ENCODE peak calls at places on chromosomes 5 and 9, in nine cellular contexts. One of them, this sample, is unnamed.

GRCh38 chr5:132653716-132654115 is 4.3 kb upstream of the IL13 start:
- DNase-seq in GM23338: peak
- DNase-seq in WTC11: no peak
- DNase-seq in gastrocnemius medialis: no peak
- DNase-seq in HFFc6: no peak
- DNase-seq in B cell: no peak
- DNase-seq in astrocyte: no peak
- DNase-seq in uterus: no peak
- DNase-seq in GM20000: no peak
- DNase-seq in this sample: no peak

GRCh38 chr5:139295692-139296091 is 2.2 kb downstream of the MATR3 start:
- DNase-seq in GM23338: no peak
- DNase-seq in WTC11: no peak
- DNase-seq in gastrocnemius medialis: no peak
- DNase-seq in uterus: no peak
- DNase-seq in B cell: no peak
- DNase-seq in HFFc6: no peak
- DNase-seq in GM20000: no peak
- DNase-seq in astrocyte: no peak
- DNase-seq in this sample: no peak

GRCh38 chr9:103798620-103799019 is 295.5 kb upstream of the SMC2 start:
- DNase-seq in HFFc6: no peak
- DNase-seq in WTC11: no peak
- DNase-seq in GM20000: peak
- DNase-seq in uterus: no peak
- DNase-seq in B cell: no peak
- DNase-seq in GM23338: no peak
- DNase-seq in gastrocnemius medialis: no peak
- DNase-seq in astrocyte: peak
- DNase-seq in this sample: peak

GRCh38 chr9:75239176-75239575 is 150.9 kb downstream of the OSTF1 start:
- DNase-seq in uterus: no peak
- DNase-seq in GM20000: no peak
- DNase-seq in B cell: no peak
- DNase-seq in GM23338: peak
- DNase-seq in HFFc6: peak
- DNase-seq in WTC11: no peak
- DNase-seq in astrocyte: peak
- DNase-seq in gastrocnemius medialis: peak
- DNase-seq in this sample: no peak

GRCh38 chr5:140794594-140795258 is at the start of gene PCDHA2:
- DNase-seq in astrocyte: no peak
- DNase-seq in uterus: no peak
- DNase-seq in HFFc6: no peak
- DNase-seq in WTC11: no peak
- DNase-seq in B cell: no peak
- DNase-seq in GM20000: no peak
- DNase-seq in GM23338: peak
- DNase-seq in gastrocnemius medialis: no peak
- DNase-seq in this sample: no peak

GRCh38 chr9:96164268-96164683 is 137.7 kb downstream of the HSD17B3 start:
- DNase-seq in GM20000: no peak
- DNase-seq in B cell: no peak
- DNase-seq in WTC11: no peak
- DNase-seq in uterus: no peak
- DNase-seq in astrocyte: no peak
- DNase-seq in HFFc6: no peak
- DNase-seq in GM23338: no peak
- DNase-seq in gastrocnemius medialis: no peak
- DNase-seq in this sample: no peak

GRCh38 chr5:856531-857425 is 6.0 kb upstream of the ZDHHC11 start:
- DNase-seq in B cell: no peak
- DNase-seq in uterus: no peak
- DNase-seq in GM20000: no peak
- DNase-seq in GM23338: no peak
- DNase-seq in WTC11: no peak
- DNase-seq in HFFc6: no peak
- DNase-seq in astrocyte: peak
- DNase-seq in gastrocnemius medialis: no peak
- DNase-seq in this sample: no peak

GRCh38 chr9:95498641-95499040 is 18.1 kb downstream of the PTCH1 start:
- DNase-seq in B cell: no peak
- DNase-seq in GM23338: no peak
- DNase-seq in GM20000: no peak
- DNase-seq in astrocyte: no peak
- DNase-seq in WTC11: no peak
- DNase-seq in gastrocnemius medialis: no peak
- DNase-seq in uterus: no peak
- DNase-seq in HFFc6: no peak
- DNase-seq in this sample: no peak

GRCh38 chr9:20209421-20210340 is 412.6 kb downstream of the MLLT3 start:
- DNase-seq in gastrocnemius medialis: no peak
- DNase-seq in HFFc6: no peak
- DNase-seq in B cell: no peak
- DNase-seq in GM23338: no peak
- DNase-seq in astrocyte: peak
- DNase-seq in GM20000: no peak
- DNase-seq in uterus: no peak
- DNase-seq in WTC11: no peak
- DNase-seq in this sample: no peak

GRCh38 chr5:35860686-35861085 is 4.0 kb downstream of the IL7R start:
- DNase-seq in B cell: no peak
- DNase-seq in WTC11: no peak
- DNase-seq in uterus: no peak
- DNase-seq in GM23338: peak
- DNase-seq in astrocyte: peak
- DNase-seq in GM20000: no peak
- DNase-seq in gastrocnemius medialis: no peak
- DNase-seq in HFFc6: no peak
- DNase-seq in this sample: no peak

GRCh38 chr9:114419796-114420195 is 32.0 kb upstream of the AKNA start:
- DNase-seq in HFFc6: no peak
- DNase-seq in astrocyte: no peak
- DNase-seq in WTC11: no peak
- DNase-seq in gastrocnemius medialis: no peak
- DNase-seq in B cell: no peak
- DNase-seq in uterus: no peak
- DNase-seq in GM23338: no peak
- DNase-seq in GM20000: no peak
- DNase-seq in this sample: no peak

GRCh38 chr5:154302181-154302580 is 111.6 kb downstream of the GALNT10 start:
- DNase-seq in B cell: no peak
- DNase-seq in HFFc6: no peak
- DNase-seq in GM23338: no peak
- DNase-seq in GM20000: no peak
- DNase-seq in uterus: peak
- DNase-seq in gastrocnemius medialis: peak
- DNase-seq in WTC11: no peak
- DNase-seq in astrocyte: peak
- DNase-seq in this sample: no peak

GRCh38 chr5:154937718-154938466 is at the start of gene GEMIN5:
- DNase-seq in uterus: peak
- DNase-seq in astrocyte: peak
- DNase-seq in HFFc6: peak
- DNase-seq in GM23338: peak
- DNase-seq in GM20000: peak
- DNase-seq in B cell: peak
- DNase-seq in gastrocnemius medialis: peak
- DNase-seq in WTC11: peak
- DNase-seq in this sample: peak

GRCh38 chr9:13144176-13144820 is 135.2 kb downstream of the MPDZ start:
- DNase-seq in B cell: no peak
- DNase-seq in uterus: no peak
- DNase-seq in gastrocnemius medialis: no peak
- DNase-seq in astrocyte: peak
- DNase-seq in HFFc6: no peak
- DNase-seq in GM23338: no peak
- DNase-seq in GM20000: no peak
- DNase-seq in WTC11: no peak
- DNase-seq in this sample: no peak

GRCh38 chr5:64156276-64156675 is 9.4 kb upstream of the RNF180 start:
- DNase-seq in GM20000: no peak
- DNase-seq in astrocyte: no peak
- DNase-seq in uterus: no peak
- DNase-seq in HFFc6: no peak
- DNase-seq in GM23338: no peak
- DNase-seq in gastrocnemius medialis: no peak
- DNase-seq in B cell: no peak
- DNase-seq in WTC11: no peak
- DNase-seq in this sample: no peak

GRCh38 chr9:86585422-86586143 is 231.4 kb upstream of the TUT7 start:
- DNase-seq in GM20000: no peak
- DNase-seq in GM23338: no peak
- DNase-seq in gastrocnemius medialis: no peak
- DNase-seq in HFFc6: no peak
- DNase-seq in WTC11: no peak
- DNase-seq in uterus: no peak
- DNase-seq in astrocyte: no peak
- DNase-seq in B cell: no peak
- DNase-seq in this sample: no peak

GRCh38 chr9:115913666-115914065 is 239.9 kb upstream of the PAPPA start:
- DNase-seq in GM20000: no peak
- DNase-seq in HFFc6: peak
- DNase-seq in astrocyte: peak
- DNase-seq in B cell: no peak
- DNase-seq in uterus: no peak
- DNase-seq in GM23338: no peak
- DNase-seq in gastrocnemius medialis: no peak
- DNase-seq in WTC11: no peak
- DNase-seq in this sample: no peak

GRCh38 chr9:38295751-38296150 is 96.8 kb upstream of the ALDH1B1 start:
- DNase-seq in HFFc6: no peak
- DNase-seq in GM20000: no peak
- DNase-seq in WTC11: no peak
- DNase-seq in GM23338: no peak
- DNase-seq in uterus: no peak
- DNase-seq in B cell: no peak
- DNase-seq in astrocyte: no peak
- DNase-seq in gastrocnemius medialis: no peak
- DNase-seq in this sample: no peak

GRCh38 chr9:131085370-131086122 is 10.8 kb upstream of the AIF1L start:
- DNase-seq in HFFc6: no peak
- DNase-seq in WTC11: no peak
- DNase-seq in B cell: no peak
- DNase-seq in GM20000: no peak
- DNase-seq in uterus: no peak
- DNase-seq in gastrocnemius medialis: no peak
- DNase-seq in astrocyte: no peak
- DNase-seq in GM23338: no peak
- DNase-seq in this sample: no peak
- TF ChIP-seq CTCF in HFFc6: no peak
- TF ChIP-seq CTCF in WTC11: no peak
- TF ChIP-seq CTCF in B cell: no peak
- TF ChIP-seq CTCF in GM20000: no peak
- TF ChIP-seq CTCF in uterus: no peak
- TF ChIP-seq CTCF in gastrocnemius medialis: no peak
- TF ChIP-seq CTCF in astrocyte: no peak
- TF ChIP-seq CTCF in GM23338: no peak
- TF ChIP-seq CTCF in this sample: no peak

DNA sequence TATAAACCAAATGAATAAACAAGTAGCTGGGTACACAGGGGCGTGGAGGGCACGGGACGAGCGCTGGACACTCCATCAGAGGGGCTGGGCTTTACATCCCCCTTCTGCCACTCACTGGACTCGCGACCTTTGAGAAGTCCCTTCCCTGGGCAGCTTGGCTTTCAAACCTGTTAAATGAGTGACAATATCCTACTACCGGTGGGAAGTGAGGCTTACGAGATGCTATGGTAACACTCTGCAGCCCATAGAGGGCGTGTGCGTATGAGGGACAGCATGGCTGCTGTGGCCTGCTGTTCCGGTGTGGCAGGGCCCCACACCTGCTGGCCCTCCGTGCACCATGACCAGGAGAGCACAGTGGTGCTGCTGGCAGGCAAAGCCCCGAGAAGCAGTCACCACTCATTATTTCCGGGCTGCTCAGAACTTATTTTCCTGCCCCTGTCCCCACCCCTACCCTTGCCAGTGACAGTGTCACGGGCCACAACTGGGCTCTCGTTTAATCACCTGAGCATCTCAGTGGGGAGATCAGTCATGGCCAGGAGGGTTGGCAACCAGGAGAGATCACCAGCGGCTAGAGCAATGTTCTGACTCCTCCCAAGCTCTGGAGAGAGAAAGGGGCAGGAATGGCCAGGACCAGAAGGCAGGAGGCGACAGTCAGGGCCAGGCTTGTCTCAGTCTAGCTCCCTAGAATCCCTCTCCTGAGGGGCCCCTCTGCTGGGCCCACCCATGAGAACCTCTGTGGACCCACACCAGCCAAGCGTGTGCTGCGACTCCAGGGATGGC is 10.5 kb downstream of the CLTB start:
- DNase-seq in HFFc6: no peak
- DNase-seq in astrocyte: no peak
- DNase-seq in WTC11: peak
- DNase-seq in GM20000: no peak
- DNase-seq in gastrocnemius medialis: no peak
- DNase-seq in uterus: no peak
- DNase-seq in B cell: no peak
- DNase-seq in GM23338: peak
- DNase-seq in this sample: no peak
- TF ChIP-seq CTCF in HFFc6: peak
- TF ChIP-seq CTCF in astrocyte: no peak
- TF ChIP-seq CTCF in WTC11: no peak
- TF ChIP-seq CTCF in GM20000: no peak
- TF ChIP-seq CTCF in gastrocnemius medialis: no peak
- TF ChIP-seq CTCF in uterus: no peak
- TF ChIP-seq CTCF in B cell: no peak
- TF ChIP-seq CTCF in GM23338: peak
- TF ChIP-seq CTCF in this sample: peak

DNA sequence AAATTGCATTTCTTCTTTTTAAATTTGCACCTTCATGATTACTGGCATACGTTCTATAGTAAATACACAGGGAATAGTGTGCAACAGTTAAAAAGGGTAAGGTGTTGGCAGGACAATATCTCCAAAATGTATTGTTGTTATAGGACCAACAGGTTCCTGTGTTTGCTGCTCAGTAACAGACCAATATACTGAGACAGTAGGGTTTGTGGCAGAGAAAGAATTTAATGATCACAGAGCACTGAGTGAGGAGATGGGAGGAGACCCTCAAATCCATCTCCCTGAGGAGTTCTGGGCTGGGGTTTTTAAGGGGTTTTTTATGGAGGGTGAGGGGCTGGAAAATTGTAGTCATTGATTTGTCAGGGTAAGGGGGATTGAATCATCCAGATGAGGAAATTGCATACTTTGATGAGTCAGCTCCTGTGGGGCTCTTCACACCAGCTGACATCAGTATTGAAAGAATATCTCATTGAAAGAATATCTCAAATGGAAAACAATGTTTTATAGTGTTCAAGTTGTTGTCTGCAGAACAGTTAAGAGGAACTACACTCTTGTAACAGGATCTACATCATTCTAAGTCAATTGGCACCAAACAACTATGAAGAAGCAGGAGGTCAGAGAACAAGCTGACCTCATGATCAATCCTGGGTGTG is 94.4 kb downstream of the C5orf15 start:
- DNase-seq in HFFc6: no peak
- DNase-seq in GM23338: no peak
- DNase-seq in uterus: no peak
- DNase-seq in GM20000: no peak
- DNase-seq in gastrocnemius medialis: no peak
- DNase-seq in WTC11: no peak
- DNase-seq in B cell: peak
- DNase-seq in astrocyte: peak
- DNase-seq in this sample: no peak
- TF ChIP-seq CTCF in HFFc6: no peak
- TF ChIP-seq CTCF in GM23338: no peak
- TF ChIP-seq CTCF in uterus: no peak
- TF ChIP-seq CTCF in GM20000: no peak
- TF ChIP-seq CTCF in gastrocnemius medialis: no peak
- TF ChIP-seq CTCF in WTC11: no peak
- TF ChIP-seq CTCF in B cell: no peak
- TF ChIP-seq CTCF in astrocyte: no peak
- TF ChIP-seq CTCF in this sample: no peak

GRCh38 chr5:42636425-42636824 is 120.2 kb upstream of the CCDC152 start:
- DNase-seq in B cell: no peak
- DNase-seq in WTC11: no peak
- DNase-seq in GM23338: no peak
- DNase-seq in uterus: no peak
- DNase-seq in HFFc6: no peak
- DNase-seq in gastrocnemius medialis: no peak
- DNase-seq in astrocyte: no peak
- DNase-seq in GM20000: no peak
- DNase-seq in this sample: no peak
- TF ChIP-seq CTCF in B cell: peak
- TF ChIP-seq CTCF in WTC11: no peak
- TF ChIP-seq CTCF in GM23338: peak
- TF ChIP-seq CTCF in uterus: no peak
- TF ChIP-seq CTCF in HFFc6: peak
- TF ChIP-seq CTCF in gastrocnemius medialis: peak
- TF ChIP-seq CTCF in astrocyte: no peak
- TF ChIP-seq CTCF in GM20000: no peak
- TF ChIP-seq CTCF in this sample: peak